ENCODE peak calls at places on chromosomes 12 and 14, in six cellular contexts. Y is IMR-90, J is trophoblast cell, M is H9, I is H1, O is neuronal stem cell. A is an unnamed sample. For H3K27me3 and H3K9me3, the result is how much of the 10 kb centered on the place peaks cover.

GRCh38 chr14:52148371-52148770 is 79.5 kb upstream of the NID2 start:
- DNase-seq in Y (no peak), J (no peak), M (no peak), I (no peak), O (no peak), A (no peak)

GRCh38 chr14:36666416-36667206 is 5.0 kb downstream of the PAX9 start:
- DNase-seq in Y (no peak), J (no peak), M (peak), I (no peak), O (no peak), A (no peak)

GRCh38 chr14:25308244-25308643 is 258.3 kb upstream of the STXBP6 start:
- DNase-seq in Y (no peak), J (no peak), M (peak), I (peak), O (no peak), A (no peak)

GRCh38 chr12:59036973-59037807 is 116.9 kb upstream of the LRIG3 start:
- DNase-seq in Y (peak), J (no peak), M (no peak), I (no peak), O (no peak), A (peak)

GRCh38 chr14:56555921-56556570 is 23.6 kb upstream of the TMEM260 start:
- DNase-seq in Y (peak), J (peak), M (no peak), I (no peak), O (peak), A (peak)

GRCh38 chr14:60968099-60968498 is 12.8 kb downstream of the TRMT5 start:
- DNase-seq in Y (no peak), J (peak), M (no peak), I (no peak), O (no peak), A (no peak)

GRCh38 chr14:83779266-83779665 is 1750.7 kb upstream of the FLRT2 start:
- DNase-seq in Y (peak), J (no peak), M (no peak), I (no peak), O (no peak), A (peak)

GRCh38 chr12:84874125-84874824 is 38.3 kb downstream of the SLC6A15 start:
- DNase-seq in Y (peak), J (peak), M (no peak), I (no peak), O (peak), A (peak)

GRCh38 chr12:47938093-47938492 is 25.3 kb upstream of the TMEM106C start:
- DNase-seq in Y (peak), J (no peak), M (no peak), I (no peak), O (no peak), A (peak)

GRCh38 chr12:105598032-105598431 is 267.5 kb downstream of the C12orf75 start:
- DNase-seq in Y (no peak), J (no peak), M (no peak), I (no peak), O (no peak), A (no peak)

GRCh38 chr12:131194166-131194565 is 240.5 kb downstream of the ADGRD1 start:
- DNase-seq in Y (no peak), J (no peak), M (peak), I (no peak), O (no peak), A (no peak)

GRCh38 chr14:44912041-44912869 is 49.5 kb downstream of the KLHL28 start:
- DNase-seq in Y (no peak), J (no peak), M (no peak), I (no peak), O (no peak), A (no peak)

GRCh38 chr14:101474563-101475467 is 86.5 kb upstream of the DIO3 start:
- DNase-seq in Y (no peak), J (no peak), M (peak), I (no peak), O (no peak), A (no peak)

GRCh38 chr12:67650528-67651379 is 2.2 kb downstream of the DYRK2 start:
- DNase-seq in Y (no peak), J (no peak), M (no peak), I (no peak), O (no peak), A (no peak)

GRCh38 chr12:1820191-1820599 is at the start of gene LRTM2:
- DNase-seq in Y (no peak), J (no peak), M (no peak), I (no peak), O (no peak), A (peak)

GRCh38 chr14:102891556-102891955 is 30.9 kb upstream of the AMN start:
- DNase-seq in Y (peak), J (no peak), M (no peak), I (no peak), O (no peak), A (peak)

GRCh38 chr12:72790273-72790672 is 518.1 kb downstream of the TRHDE start:
- DNase-seq in Y (no peak), J (peak), M (no peak), I (no peak), O (no peak), A (no peak)

GRCh38 chr12:114636723-114637480 is 47.1 kb downstream of the TBX3 start:
- DNase-seq in Y (peak), J (peak), M (peak), I (no peak), O (no peak), A (peak)

GRCh38 chr12:130280226-130280625 is 57.5 kb upstream of the PIWIL1 start:
- DNase-seq in Y (no peak), J (no peak), M (no peak), I (no peak), O (no peak), A (no peak)

GRCh38 chr12:10283028-10283427 is 24.6 kb upstream of the KLRD1 start:
- DNase-seq in Y (no peak), J (peak), M (no peak), I (no peak), O (no peak), A (no peak)

GRCh38 chr12:85423947-85424346 is 143.9 kb downstream of the ALX1 start:
- DNase-seq in Y (no peak), J (no peak), M (no peak), I (no peak), O (no peak), A (no peak)

GRCh38 chr14:90274808-90275454 is 18.6 kb downstream of the PSMC1 start:
- DNase-seq in Y (peak), J (no peak), M (no peak), I (no peak), O (no peak), A (peak)

GRCh38 chr12:3445127-3445978 is 45.6 kb upstream of the PRMT8 start:
- DNase-seq in Y (no peak), J (no peak), M (no peak), I (no peak), O (no peak), A (no peak)

GRCh38 chr14:67999693-68000384 is 180.3 kb downstream of the RAD51B start:
- DNase-seq in Y (peak), J (peak), M (no peak), I (no peak), O (no peak), A (peak)

GRCh38 chr12:5000658-5001390 is 42.9 kb upstream of the KCNA5 start:
- DNase-seq in Y (no peak), J (no peak), M (no peak), I (no peak), O (no peak), A (no peak)

GRCh38 chr14:37168721-37169120 is 3.7 kb downstream of the SLC25A21 start:
- DNase-seq in Y (no peak), J (no peak), M (no peak), I (no peak), O (no peak), A (no peak)

GRCh38 chr12:132395908-132396305 is 66.5 kb upstream of the GALNT9 start:
- DNase-seq in Y (no peak), J (no peak), M (no peak), I (no peak), O (no peak), A (no peak)

GRCh38 chr12:121576851-121577391 is 3.9 kb downstream of the KDM2B start:
- DNase-seq in Y (peak), J (peak), M (peak), I (peak), O (peak), A (peak)

GRCh38 chr12:90515199-90516175 is 439.5 kb downstream of the CCER1 start:
- DNase-seq in Y (peak), J (peak), M (no peak), I (no peak), O (no peak), A (peak)

GRCh38 chr12:56020437-56021189 is at the start of gene IKZF4:
- DNase-seq in Y (peak), J (no peak), M (peak), I (no peak), O (peak), A (peak)

GRCh38 chr12:57624441-57625220 is 8.4 kb downstream of the B4GALNT1 start:
- DNase-seq in Y (no peak), J (no peak), M (no peak), I (no peak), O (no peak), A (no peak)

GRCh38 chr12:57623811-57624390 is 9.1 kb downstream of the B4GALNT1 start:
- DNase-seq in Y (no peak), J (no peak), M (no peak), I (no peak), O (no peak), A (no peak)

GRCh38 chr12:57622293-57623245 is 10.4 kb downstream of the B4GALNT1 start:
- DNase-seq in Y (no peak), J (no peak), M (no peak), I (no peak), O (no peak), A (no peak)

GRCh38 chr12:57621497-57622292 is 10.5 kb downstream of the ARHGEF25 start:
- DNase-seq in Y (peak), J (peak), M (peak), I (no peak), O (no peak), A (peak)

DNA sequence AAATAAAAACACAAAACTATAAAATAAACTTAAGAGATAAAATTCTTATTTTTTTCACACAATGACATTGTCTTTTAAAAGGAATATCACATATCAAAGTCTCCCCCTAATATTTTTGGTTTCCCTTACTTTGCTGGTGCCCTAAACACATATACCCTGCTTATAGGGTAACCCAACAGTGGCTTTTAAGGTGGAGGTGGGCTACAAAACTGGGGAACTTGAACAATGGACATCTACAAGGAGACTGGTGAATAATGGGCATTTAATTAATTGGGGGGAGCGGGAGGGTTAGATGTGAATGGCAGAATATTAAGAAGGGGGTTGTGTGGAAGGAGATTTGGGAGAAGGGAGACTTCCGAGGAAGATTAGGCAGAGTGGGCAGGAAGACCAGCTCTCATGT is 9.6 kb downstream of the B4GALNT1 start:
- DNase-seq in Y (no peak), J (no peak), M (no peak), I (no peak), O (no peak), A (no peak)
- H3K27me3 ChIP-seq in Y (half or more), J (half or more), M (half or more), I (half or more), O (under half), A (half or more)

GRCh38 chr12:19574606-19575005 is 135.3 kb downstream of the AEBP2 start:
- DNase-seq in Y (peak), J (no peak), M (no peak), I (no peak), O (no peak), A (no peak)

GRCh38 chr12:19576421-19576925 is 137.2 kb downstream of the AEBP2 start:
- DNase-seq in Y (peak), J (no peak), M (no peak), I (no peak), O (no peak), A (peak)

GRCh38 chr12:19575307-19576243 is 136.3 kb downstream of the AEBP2 start:
- DNase-seq in Y (peak), J (peak), M (no peak), I (no peak), O (no peak), A (peak)

GRCh38 chr12:19573866-19574265 is 134.6 kb downstream of the AEBP2 start:
- DNase-seq in Y (no peak), J (no peak), M (peak), I (no peak), O (no peak), A (no peak)

DNA sequence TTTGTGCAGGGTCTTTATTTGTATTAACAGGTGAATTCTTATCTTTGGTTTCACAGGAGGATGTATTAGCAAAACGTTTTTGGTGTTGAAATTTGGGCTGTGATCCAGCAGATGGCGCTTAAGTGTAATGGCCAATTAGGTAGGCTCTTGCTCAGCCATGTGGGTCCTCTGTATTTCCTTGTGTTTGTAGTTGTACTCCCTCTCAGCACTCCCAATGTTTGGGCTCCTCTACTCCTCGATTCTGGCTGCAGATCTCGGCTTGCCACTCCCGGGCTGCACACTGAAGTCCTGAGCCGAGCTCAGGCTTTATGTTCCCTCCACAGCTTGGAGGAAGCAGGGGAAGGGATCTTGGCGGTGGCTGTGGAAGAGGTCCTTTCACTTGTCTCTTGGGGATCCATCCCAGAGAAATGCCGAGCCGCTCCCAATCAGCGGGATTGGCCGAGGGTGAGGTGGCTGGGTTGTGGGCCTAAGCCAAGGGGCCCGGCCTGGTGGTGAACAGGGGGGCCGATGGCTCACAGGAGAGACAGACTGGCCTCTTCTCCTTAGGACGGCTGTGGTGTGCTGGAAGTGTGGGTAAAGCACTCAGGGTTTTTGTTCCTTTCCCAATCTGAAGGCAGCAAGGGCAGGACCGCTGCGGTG is 133.7 kb downstream of the AEBP2 start:
- DNase-seq in Y (peak), J (peak), M (peak), I (peak), O (no peak), A (peak)
- H3K4ac ChIP-seq in Y (peak), J (no peak), M (no peak), I (peak), O (no peak), A (no peak)

GRCh38 chr14:27078176-27078575 is 480.3 kb upstream of the NOVA1 start:
- DNase-seq in Y (no peak), J (no peak), M (no peak), I (no peak), O (no peak), A (no peak)

GRCh38 chr14:27077181-27077738 is 479.4 kb upstream of the NOVA1 start:
- DNase-seq in Y (no peak), J (no peak), M (no peak), I (no peak), O (no peak), A (no peak)

DNA sequence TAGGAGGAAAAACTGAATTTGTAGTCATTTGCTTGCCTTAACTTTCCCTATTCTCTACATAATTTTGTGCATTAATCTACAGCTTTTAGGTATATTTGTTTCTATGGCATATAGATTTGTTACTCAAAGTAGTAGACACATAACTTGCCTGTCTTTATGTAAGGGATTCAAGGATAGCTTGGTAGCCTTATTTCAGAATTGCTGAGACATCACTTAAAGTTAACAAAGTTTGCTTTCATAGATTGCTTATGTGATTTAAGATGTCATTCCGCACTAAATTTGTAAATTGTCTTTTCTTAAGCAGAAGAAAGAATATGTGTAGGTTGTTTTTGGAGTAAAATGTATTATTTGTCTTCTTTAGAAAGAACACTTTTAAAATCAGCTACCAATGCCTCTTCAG is 477.7 kb upstream of the NOVA1 start:
- DNase-seq in Y (no peak), J (no peak), M (no peak), I (no peak), O (no peak), A (no peak)
- H3K9me3 ChIP-seq in Y (under half), J (under half), M (under half), I (under half), O (under half), A (under half)

GRCh38 chr12:15541996-15542631 is 219.8 kb downstream of the PTPRO start:
- DNase-seq in Y (no peak), J (no peak), M (no peak), I (no peak), O (no peak), A (no peak)

GRCh38 chr12:15536446-15536845 is 214.1 kb downstream of the PTPRO start:
- DNase-seq in Y (no peak), J (no peak), M (no peak), I (no peak), O (no peak), A (no peak)

GRCh38 chr12:15540469-15540872 is 218.2 kb downstream of the PTPRO start:
- DNase-seq in Y (peak), J (no peak), M (no peak), I (no peak), O (no peak), A (peak)

GRCh38 chr12:15540025-15540424 is 217.7 kb downstream of the PTPRO start:
- DNase-seq in Y (peak), J (no peak), M (no peak), I (no peak), O (no peak), A (peak)

DNA sequence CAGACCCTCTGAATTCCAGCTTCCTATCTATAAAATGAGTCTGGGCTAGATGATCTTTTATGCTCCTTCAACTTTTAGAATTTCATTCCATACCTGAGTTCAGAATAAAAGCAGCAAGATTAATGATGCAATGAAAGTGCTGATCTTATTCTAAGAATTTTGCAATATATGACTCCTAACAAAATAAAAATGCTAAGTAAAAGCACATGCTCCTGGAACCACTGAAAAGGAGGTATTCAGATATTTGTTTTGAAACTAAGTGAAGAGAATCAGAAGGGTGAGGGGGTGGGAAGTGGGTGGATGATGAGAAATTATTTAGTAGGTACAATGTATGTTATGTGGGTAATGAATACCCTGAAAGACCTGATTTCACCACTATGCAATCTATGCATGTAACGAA is 216.6 kb downstream of the PTPRO start:
- DNase-seq in Y (no peak), J (no peak), M (no peak), I (no peak), O (no peak), A (no peak)
- H3K27me3 ChIP-seq in Y (under half), J (under half), M (under half), I (under half), O (under half), A (under half)

GRCh38 chr14:21382886-21383847 is 652 bp downstream of the SUPT16H start:
- DNase-seq in Y (peak), J (peak), M (no peak), I (no peak), O (no peak), A (peak)
- H3K4ac ChIP-seq in Y (peak), J (peak), M (peak), I (no peak), O (no peak), A (peak)